ENCODE peak calls at places on chromosomes 16 and 17, in nine cellular contexts. I is foreskin keratinocyte; F is mammary epithelial cell; D is uterus; O is SJCRH30; E is WERI-Rb-1; C is effector memory CD4-positive, alpha-beta T cell; J is upper lobe of right lung; Z is CD8-positive, alpha-beta T cell. S is an unnamed sample.

GRCh38 chr17:34318474-34318873 is 761 bp upstream of the CCL8 start:
- DNase-seq in I (no peak), F (no peak), D (no peak), O (peak), E (peak), C (no peak), J (peak), Z (no peak), S (peak)

GRCh38 chr16:57667526-57668258 is 414 bp upstream of the ADGRG3 start:
- DNase-seq in I (no peak), F (no peak), D (no peak), O (no peak), E (no peak), C (no peak), J (peak), Z (no peak), S (peak)

GRCh38 chr16:1772908-1773702 is at the start of gene MRPS34:
- DNase-seq in I (peak), F (peak), D (peak), O (peak), E (peak), C (peak), J (peak), Z (peak), S (peak)

GRCh38 chr17:31843382-31843780 is 15.7 kb downstream of the COPRS start:
- DNase-seq in I (no peak), F (no peak), D (no peak), O (no peak), E (no peak), C (no peak), J (no peak), Z (no peak), S (no peak)

GRCh38 chr17:73863761-73864535 is 219.7 kb upstream of the SDK2 start:
- DNase-seq in I (no peak), F (no peak), D (no peak), O (no peak), E (no peak), C (no peak), J (no peak), Z (no peak), S (no peak)

GRCh38 chr16:47132310-47132709 is 11.4 kb downstream of the NETO2 start:
- DNase-seq in I (no peak), F (no peak), D (no peak), O (no peak), E (no peak), C (no peak), J (no peak), Z (no peak), S (no peak)

GRCh38 chr16:13708361-13708760 is 211.6 kb upstream of the ERCC4 start:
- DNase-seq in I (no peak), F (no peak), D (no peak), O (no peak), E (no peak), C (no peak), J (no peak), Z (no peak), S (no peak)

GRCh38 chr16:2835638-2836493 is 5.8 kb downstream of the ZG16B start:
- DNase-seq in I (peak), F (peak), D (no peak), O (peak), E (no peak), C (no peak), J (peak), Z (no peak), S (peak)

GRCh38 chr16:3158014-3158497 is 23.2 kb downstream of the ZNF213 start:
- DNase-seq in I (peak), F (peak), D (no peak), O (peak), E (no peak), C (no peak), J (no peak), Z (peak), S (no peak)

GRCh38 chr17:80269405-80269807 is 8.8 kb downstream of the RNF213 start:
- DNase-seq in I (no peak), F (no peak), D (no peak), O (no peak), E (no peak), C (no peak), J (no peak), Z (no peak), S (no peak)

GRCh38 chr17:80889897-80890550 is 101.6 kb upstream of the CHMP6 start:
- DNase-seq in I (no peak), F (no peak), D (no peak), O (no peak), E (no peak), C (no peak), J (no peak), Z (no peak), S (no peak)

GRCh38 chr16:67547423-67548264 is 14.7 kb upstream of the CTCF start:
- DNase-seq in I (no peak), F (no peak), D (peak), O (no peak), E (no peak), C (peak), J (peak), Z (peak), S (peak)

GRCh38 chr17:42485680-42486079 is 27.0 kb downstream of the ATP6V0A1 start:
- DNase-seq in I (peak), F (no peak), D (no peak), O (no peak), E (no peak), C (no peak), J (no peak), Z (no peak), S (no peak)

GRCh38 chr17:48441231-48441711 is 11.3 kb upstream of the SKAP1 start:
- DNase-seq in I (no peak), F (no peak), D (no peak), O (no peak), E (no peak), C (peak), J (no peak), Z (no peak), S (peak)

GRCh38 chr17:36151891-36152638 is 24.4 kb downstream of the TBC1D3B start:
- DNase-seq in I (no peak), F (no peak), D (no peak), O (no peak), E (peak), C (no peak), J (no peak), Z (no peak), S (no peak)

GRCh38 chr16:30621765-30622164 is 11.6 kb upstream of the ZNF689 start:
- DNase-seq in I (peak), F (no peak), D (no peak), O (peak), E (no peak), C (no peak), J (no peak), Z (no peak), S (no peak)

GRCh38 chr16:4116328-4117249 is at the start of gene ADCY9:
- DNase-seq in I (no peak), F (peak), D (peak), O (peak), E (peak), C (peak), J (peak), Z (peak), S (peak)

GRCh38 chr17:60664022-60664421 is 13.6 kb upstream of the BCAS3 start:
- DNase-seq in I (peak), F (no peak), D (no peak), O (no peak), E (no peak), C (no peak), J (no peak), Z (no peak), S (no peak)

GRCh38 chr16:50265260-50265659 is 1.1 kb upstream of the ADCY7 start:
- DNase-seq in I (peak), F (no peak), D (no peak), O (peak), E (peak), C (no peak), J (no peak), Z (no peak), S (no peak)

GRCh38 chr17:31008374-31009035 is 37.7 kb downstream of the RNF135 start:
- DNase-seq in I (peak), F (peak), D (peak), O (no peak), E (peak), C (peak), J (peak), Z (peak), S (peak)

GRCh38 chr17:17043668-17044226 is 1.5 kb downstream of the MPRIP start:
- DNase-seq in I (no peak), F (no peak), D (no peak), O (peak), E (no peak), C (no peak), J (peak), Z (no peak), S (no peak)

GRCh38 chr17:61408151-61409041 is 8.8 kb downstream of the TBX2 start:
- DNase-seq in I (no peak), F (no peak), D (no peak), O (no peak), E (peak), C (no peak), J (peak), Z (no peak), S (no peak)

GRCh38 chr17:28394717-28395116 is 11.3 kb downstream of the SLC46A1 start:
- DNase-seq in I (peak), F (no peak), D (no peak), O (no peak), E (no peak), C (no peak), J (no peak), Z (no peak), S (no peak)

GRCh38 chr16:48970216-48970615 is 311.4 kb downstream of the CBLN1 start:
- DNase-seq in I (no peak), F (no peak), D (no peak), O (no peak), E (no peak), C (no peak), J (no peak), Z (no peak), S (no peak)

GRCh38 chr16:27352026-27352425 is 38.3 kb downstream of the IL4R start:
- DNase-seq in I (no peak), F (no peak), D (no peak), O (no peak), E (no peak), C (no peak), J (no peak), Z (no peak), S (no peak)

GRCh38 chr16:30637952-30638351 is 12.8 kb upstream of the PRR14 start:
- DNase-seq in I (peak), F (peak), D (no peak), O (peak), E (peak), C (no peak), J (no peak), Z (no peak), S (peak)

GRCh38 chr16:81625544-81626152 is 153.4 kb upstream of the PLCG2 start:
- DNase-seq in I (peak), F (peak), D (peak), O (no peak), E (no peak), C (no peak), J (no peak), Z (no peak), S (no peak)

GRCh38 chr17:64702815-64703214 is 40.7 kb upstream of the SMURF2 start:
- DNase-seq in I (no peak), F (no peak), D (no peak), O (no peak), E (no peak), C (no peak), J (no peak), Z (no peak), S (no peak)

GRCh38 chr16:21614896-21615295 is 15.5 kb downstream of the METTL9 start:
- DNase-seq in I (no peak), F (no peak), D (no peak), O (no peak), E (no peak), C (no peak), J (no peak), Z (no peak), S (no peak)

GRCh38 chr17:10316986-10317834 is 55.6 kb downstream of the MYH13 start:
- DNase-seq in I (peak), F (no peak), D (peak), O (peak), E (peak), C (no peak), J (peak), Z (no peak), S (no peak)

GRCh38 chr16:86512301-86512859 is 2.1 kb downstream of the FOXF1 start:
- DNase-seq in I (no peak), F (no peak), D (no peak), O (peak), E (no peak), C (no peak), J (peak), Z (no peak), S (no peak)

GRCh38 chr16:4776141-4776705 is 9.3 kb upstream of the ZNF500 start:
- DNase-seq in I (no peak), F (no peak), D (no peak), O (no peak), E (no peak), C (no peak), J (no peak), Z (no peak), S (no peak)

GRCh38 chr16:70699696-70700095 is 13.8 kb upstream of the MTSS2 start:
- DNase-seq in I (no peak), F (no peak), D (no peak), O (no peak), E (no peak), C (no peak), J (no peak), Z (no peak), S (no peak)

GRCh38 chr17:30950669-30951399 is 20.0 kb upstream of the RNF135 start:
- DNase-seq in I (peak), F (peak), D (peak), O (no peak), E (no peak), C (no peak), J (peak), Z (no peak), S (no peak)

GRCh38 chr17:57468932-57469775 is 212.8 kb downstream of the MSI2 start:
- DNase-seq in I (no peak), F (no peak), D (no peak), O (peak), E (peak), C (no peak), J (no peak), Z (no peak), S (no peak)

GRCh38 chr17:29617481-29618271 is 5.0 kb downstream of the CORO6 start:
- DNase-seq in I (peak), F (peak), D (no peak), O (no peak), E (no peak), C (peak), J (peak), Z (peak), S (peak)
- H3K27ac ChIP-seq in I (peak), F (no peak), D (no peak), O (no peak), E (no peak), C (peak), J (peak), Z (peak), S (peak)

DNA sequence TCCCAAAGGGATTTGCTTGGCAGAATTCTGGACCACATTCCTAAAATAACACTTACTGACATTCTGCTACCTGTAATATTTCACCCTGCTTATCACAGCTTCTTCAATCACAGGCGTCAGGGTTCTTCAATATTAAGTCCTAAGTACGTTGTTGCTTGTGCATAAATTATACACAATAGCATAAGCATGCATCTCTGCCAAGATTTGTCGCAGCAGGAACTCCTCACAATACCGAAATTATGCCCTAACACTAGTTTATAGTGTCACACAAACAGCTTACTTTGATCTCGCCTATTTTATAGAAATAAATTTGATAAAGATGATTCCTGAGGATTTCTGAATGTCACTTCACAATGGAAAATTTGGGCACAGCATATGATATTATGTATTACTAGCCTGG is 48.8 kb downstream of the UBE2G1 start:
- DNase-seq in I (no peak), F (no peak), D (no peak), O (no peak), E (no peak), C (no peak), J (no peak), Z (no peak), S (no peak)
- H3K27ac ChIP-seq in I (peak), F (peak), D (peak), O (no peak), E (no peak), C (no peak), J (no peak), Z (no peak), S (no peak)

GRCh38 chr17:82444284-82444893 is 6.2 kb downstream of the CYBC1 start:
- DNase-seq in I (no peak), F (no peak), D (no peak), O (no peak), E (no peak), C (no peak), J (no peak), Z (no peak), S (no peak)
- H3K27ac ChIP-seq in I (no peak), F (no peak), D (no peak), O (no peak), E (no peak), C (no peak), J (no peak), Z (no peak), S (no peak)

DNA sequence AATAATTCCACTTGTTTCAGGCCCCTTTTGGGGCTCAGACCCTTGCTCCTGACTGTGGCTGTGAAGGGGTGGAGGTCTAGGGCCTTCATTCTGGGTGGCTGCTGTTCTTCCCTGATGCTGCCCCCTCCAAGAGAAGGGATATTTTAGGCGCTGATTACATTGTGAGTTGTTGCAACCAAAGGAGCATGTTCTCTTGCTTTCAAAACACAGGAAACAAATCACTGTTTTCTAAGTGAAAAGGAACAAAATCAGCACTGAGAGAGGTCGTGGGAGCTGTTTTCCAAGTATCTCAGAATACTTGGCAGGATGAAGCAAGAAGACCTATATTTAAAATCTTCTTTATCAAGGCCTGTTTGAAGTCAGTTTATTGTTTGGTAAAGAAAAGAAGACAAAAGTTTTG is 25.3 kb upstream of the SEC14L1 start:
- DNase-seq in I (no peak), F (no peak), D (no peak), O (no peak), E (no peak), C (no peak), J (no peak), Z (no peak), S (no peak)
- H3K27ac ChIP-seq in I (no peak), F (no peak), D (peak), O (no peak), E (no peak), C (no peak), J (peak), Z (no peak), S (no peak)

GRCh38 chr17:2170023-2170422 is 115.1 kb downstream of the HIC1 start:
- DNase-seq in I (no peak), F (no peak), D (no peak), O (no peak), E (peak), C (no peak), J (no peak), Z (no peak), S (no peak)

GRCh38 chr17:2172447-2172938 is 117.6 kb downstream of the HIC1 start:
- DNase-seq in I (peak), F (peak), D (peak), O (peak), E (no peak), C (no peak), J (no peak), Z (no peak), S (no peak)

GRCh38 chr17:2173005-2173404 is 118.1 kb downstream of the HIC1 start:
- DNase-seq in I (no peak), F (no peak), D (no peak), O (peak), E (no peak), C (no peak), J (no peak), Z (no peak), S (no peak)

GRCh38 chr17:2174048-2174447 is 119.1 kb downstream of the HIC1 start:
- DNase-seq in I (no peak), F (peak), D (peak), O (no peak), E (no peak), C (no peak), J (no peak), Z (no peak), S (no peak)

DNA sequence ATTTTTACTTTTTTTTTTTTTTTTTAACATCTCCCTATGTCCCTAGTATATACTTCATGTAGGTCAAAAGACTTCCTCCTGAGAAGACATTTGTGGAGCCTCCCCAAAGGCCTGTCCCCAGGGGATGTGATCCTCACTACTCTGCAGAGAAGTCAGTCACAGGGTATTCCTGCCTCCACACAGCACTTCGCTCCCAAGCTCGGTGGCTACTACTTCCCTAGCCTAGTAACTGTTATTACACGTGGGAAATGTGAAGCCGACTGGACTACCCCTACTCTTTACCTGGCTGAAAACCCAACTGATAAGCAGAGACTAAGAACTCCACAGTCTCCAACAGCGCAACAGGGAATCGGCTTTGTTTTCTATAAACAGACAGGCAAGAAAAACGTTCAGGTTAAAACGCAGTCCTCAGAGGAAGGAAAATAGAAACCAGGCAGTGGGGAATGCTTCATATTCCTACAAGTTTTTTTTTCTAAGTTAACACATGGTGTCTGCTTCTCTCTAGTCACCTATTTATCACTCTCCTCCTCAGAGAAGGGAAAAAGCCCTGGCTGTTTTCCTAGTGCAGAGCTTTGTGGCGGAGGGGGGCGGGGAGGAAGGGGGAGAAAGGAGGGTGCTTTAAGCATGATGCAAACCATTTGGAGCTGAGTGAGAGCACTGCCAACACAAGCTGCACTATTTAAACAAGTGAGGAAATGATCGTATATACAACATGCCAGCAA is 117.0 kb downstream of the HIC1 start:
- DNase-seq in I (peak), F (peak), D (peak), O (peak), E (no peak), C (no peak), J (peak), Z (no peak), S (no peak)
- H3K27ac ChIP-seq in I (no peak), F (peak), D (peak), O (peak), E (no peak), C (no peak), J (peak), Z (no peak), S (no peak)

DNA sequence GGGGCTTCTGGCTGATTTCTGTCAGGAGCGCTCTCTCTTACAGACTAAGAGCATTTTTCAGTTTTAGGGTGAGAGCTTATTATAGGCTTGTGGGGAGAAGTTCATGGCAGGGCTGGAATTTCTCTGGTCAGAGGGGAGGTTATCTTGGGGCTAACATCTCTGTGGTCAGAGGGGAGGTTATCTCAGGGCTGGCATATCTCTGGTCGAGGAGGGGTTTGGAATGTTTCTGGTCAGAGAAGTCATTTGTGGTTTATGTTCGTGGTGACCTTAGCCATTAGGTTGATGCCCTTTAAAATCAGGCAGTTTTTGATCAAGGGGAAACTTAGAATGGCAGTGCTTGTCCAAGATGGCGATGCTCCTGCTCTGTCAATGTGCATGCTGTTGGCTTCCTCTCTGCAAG is 10.8 kb upstream of the USP31 start:
- DNase-seq in I (no peak), F (no peak), D (no peak), O (no peak), E (no peak), C (no peak), J (no peak), Z (no peak), S (no peak)
- H3K27ac ChIP-seq in I (no peak), F (no peak), D (no peak), O (no peak), E (no peak), C (no peak), J (no peak), Z (no peak), S (no peak)

GRCh38 chr17:75722542-75723095 is 1.4 kb downstream of the ITGB4 start:
- DNase-seq in I (no peak), F (no peak), D (no peak), O (no peak), E (no peak), C (no peak), J (no peak), Z (no peak), S (no peak)
- H3K27ac ChIP-seq in I (peak), F (peak), D (peak), O (no peak), E (no peak), C (no peak), J (peak), Z (no peak), S (no peak)

S was measured in HL-60.